ENCODE peak calls at places on chromosomes 5 and 9, in eight cellular contexts. One of them, this sample, is unnamed.

GRCh38 chr5:102018690-102019089 is 277.4 kb downstream of the SLCO4C1 start:
- DNase-seq in NCI-H1694 treated with DMSO at 0.1 percent for 48 hours: no peak
- DNase-seq in NT2/D1: no peak
- DNase-seq in cardiac muscle cell: no peak
- DNase-seq in adipocyte: no peak
- DNase-seq in upper lobe of right lung: peak
- DNase-seq in mesenteric fat pad: no peak
- DNase-seq in iPS-NIHi11: no peak
- DNase-seq in this sample: no peak

GRCh38 chr9:131500377-131500776 is 2.3 kb upstream of the POMT1 start:
- DNase-seq in NT2/D1: no peak
- DNase-seq in iPS-NIHi11: no peak
- DNase-seq in upper lobe of right lung: no peak
- DNase-seq in NCI-H1694 treated with DMSO at 0.1 percent for 48 hours: no peak
- DNase-seq in cardiac muscle cell: no peak
- DNase-seq in adipocyte: no peak
- DNase-seq in mesenteric fat pad: no peak
- DNase-seq in this sample: no peak

GRCh38 chr9:20981486-20981885 is 50.0 kb downstream of the HACD4 start:
- DNase-seq in upper lobe of right lung: no peak
- DNase-seq in NT2/D1: no peak
- DNase-seq in NCI-H1694 treated with DMSO at 0.1 percent for 48 hours: no peak
- DNase-seq in iPS-NIHi11: peak
- DNase-seq in mesenteric fat pad: no peak
- DNase-seq in adipocyte: peak
- DNase-seq in cardiac muscle cell: peak
- DNase-seq in this sample: no peak

GRCh38 chr9:95127249-95128176 is 190.0 kb downstream of the FANCC start:
- DNase-seq in iPS-NIHi11: peak
- DNase-seq in cardiac muscle cell: peak
- DNase-seq in mesenteric fat pad: peak
- DNase-seq in NT2/D1: peak
- DNase-seq in adipocyte: peak
- DNase-seq in upper lobe of right lung: peak
- DNase-seq in NCI-H1694 treated with DMSO at 0.1 percent for 48 hours: no peak
- DNase-seq in this sample: peak

GRCh38 chr5:113330533-113331200 is 104.1 kb downstream of the TSSK1B start:
- DNase-seq in cardiac muscle cell: peak
- DNase-seq in NCI-H1694 treated with DMSO at 0.1 percent for 48 hours: peak
- DNase-seq in mesenteric fat pad: no peak
- DNase-seq in upper lobe of right lung: no peak
- DNase-seq in adipocyte: peak
- DNase-seq in NT2/D1: no peak
- DNase-seq in iPS-NIHi11: peak
- DNase-seq in this sample: peak

GRCh38 chr5:153340139-153340538 is 150.3 kb upstream of the GRIA1 start:
- DNase-seq in NCI-H1694 treated with DMSO at 0.1 percent for 48 hours: no peak
- DNase-seq in upper lobe of right lung: no peak
- DNase-seq in cardiac muscle cell: no peak
- DNase-seq in mesenteric fat pad: no peak
- DNase-seq in iPS-NIHi11: no peak
- DNase-seq in NT2/D1: no peak
- DNase-seq in adipocyte: no peak
- DNase-seq in this sample: no peak

GRCh38 chr5:107869459-107870115 is 198.8 kb upstream of the EFNA5 start:
- DNase-seq in upper lobe of right lung: no peak
- DNase-seq in mesenteric fat pad: no peak
- DNase-seq in NCI-H1694 treated with DMSO at 0.1 percent for 48 hours: no peak
- DNase-seq in NT2/D1: no peak
- DNase-seq in adipocyte: peak
- DNase-seq in cardiac muscle cell: peak
- DNase-seq in iPS-NIHi11: no peak
- DNase-seq in this sample: no peak

GRCh38 chr5:172005708-172006377 is 595 bp downstream of the FBXW11 start:
- DNase-seq in NT2/D1: no peak
- DNase-seq in mesenteric fat pad: no peak
- DNase-seq in iPS-NIHi11: peak
- DNase-seq in NCI-H1694 treated with DMSO at 0.1 percent for 48 hours: no peak
- DNase-seq in adipocyte: peak
- DNase-seq in upper lobe of right lung: peak
- DNase-seq in cardiac muscle cell: peak
- DNase-seq in this sample: peak

GRCh38 chr5:65326912-65327311 is 154.8 kb downstream of the ADAMTS6 start:
- DNase-seq in cardiac muscle cell: peak
- DNase-seq in iPS-NIHi11: no peak
- DNase-seq in NT2/D1: no peak
- DNase-seq in upper lobe of right lung: no peak
- DNase-seq in mesenteric fat pad: no peak
- DNase-seq in adipocyte: peak
- DNase-seq in NCI-H1694 treated with DMSO at 0.1 percent for 48 hours: no peak
- DNase-seq in this sample: no peak

GRCh38 chr5:36040651-36041536 is 25.8 kb downstream of the UGT3A2 start:
- DNase-seq in iPS-NIHi11: no peak
- DNase-seq in NT2/D1: no peak
- DNase-seq in NCI-H1694 treated with DMSO at 0.1 percent for 48 hours: no peak
- DNase-seq in upper lobe of right lung: no peak
- DNase-seq in mesenteric fat pad: no peak
- DNase-seq in adipocyte: no peak
- DNase-seq in cardiac muscle cell: no peak
- DNase-seq in this sample: no peak

GRCh38 chr5:119808474-119808873 is 179.1 kb downstream of the FAM170A start:
- DNase-seq in iPS-NIHi11: no peak
- DNase-seq in adipocyte: no peak
- DNase-seq in cardiac muscle cell: no peak
- DNase-seq in NT2/D1: no peak
- DNase-seq in mesenteric fat pad: no peak
- DNase-seq in upper lobe of right lung: no peak
- DNase-seq in NCI-H1694 treated with DMSO at 0.1 percent for 48 hours: no peak
- DNase-seq in this sample: no peak

GRCh38 chr5:126126574-126126973 is 296.6 kb upstream of the GRAMD2B start:
- DNase-seq in NT2/D1: no peak
- DNase-seq in cardiac muscle cell: no peak
- DNase-seq in upper lobe of right lung: no peak
- DNase-seq in NCI-H1694 treated with DMSO at 0.1 percent for 48 hours: no peak
- DNase-seq in mesenteric fat pad: no peak
- DNase-seq in iPS-NIHi11: no peak
- DNase-seq in adipocyte: no peak
- DNase-seq in this sample: no peak

GRCh38 chr9:129869585-129870501 is 34.6 kb downstream of the USP20 start:
- DNase-seq in upper lobe of right lung: no peak
- DNase-seq in iPS-NIHi11: no peak
- DNase-seq in NT2/D1: no peak
- DNase-seq in mesenteric fat pad: no peak
- DNase-seq in NCI-H1694 treated with DMSO at 0.1 percent for 48 hours: no peak
- DNase-seq in cardiac muscle cell: no peak
- DNase-seq in adipocyte: no peak
- DNase-seq in this sample: no peak

GRCh38 chr5:148913985-148914421 is 87.6 kb downstream of the ADRB2 start:
- DNase-seq in iPS-NIHi11: peak
- DNase-seq in upper lobe of right lung: no peak
- DNase-seq in NCI-H1694 treated with DMSO at 0.1 percent for 48 hours: no peak
- DNase-seq in adipocyte: peak
- DNase-seq in mesenteric fat pad: no peak
- DNase-seq in cardiac muscle cell: peak
- DNase-seq in NT2/D1: peak
- DNase-seq in this sample: no peak

GRCh38 chr5:120624021-120624563 is 160.0 kb downstream of the PRR16 start:
- DNase-seq in cardiac muscle cell: peak
- DNase-seq in mesenteric fat pad: no peak
- DNase-seq in NCI-H1694 treated with DMSO at 0.1 percent for 48 hours: no peak
- DNase-seq in NT2/D1: no peak
- DNase-seq in iPS-NIHi11: no peak
- DNase-seq in adipocyte: peak
- DNase-seq in upper lobe of right lung: no peak
- DNase-seq in this sample: no peak

GRCh38 chr5:135830384-135831275 is 3.8 kb upstream of the SLC25A48 start:
- DNase-seq in iPS-NIHi11: no peak
- DNase-seq in cardiac muscle cell: no peak
- DNase-seq in NCI-H1694 treated with DMSO at 0.1 percent for 48 hours: no peak
- DNase-seq in mesenteric fat pad: no peak
- DNase-seq in adipocyte: no peak
- DNase-seq in upper lobe of right lung: no peak
- DNase-seq in NT2/D1: no peak
- DNase-seq in this sample: no peak

GRCh38 chr5:145587308-145588071 is 247.7 kb downstream of the PRELID2 start:
- DNase-seq in iPS-NIHi11: no peak
- DNase-seq in cardiac muscle cell: peak
- DNase-seq in upper lobe of right lung: no peak
- DNase-seq in NCI-H1694 treated with DMSO at 0.1 percent for 48 hours: no peak
- DNase-seq in adipocyte: peak
- DNase-seq in NT2/D1: no peak
- DNase-seq in mesenteric fat pad: no peak
- DNase-seq in this sample: no peak

GRCh38 chr5:149371296-149371962 is 7.7 kb downstream of the IL17B start:
- DNase-seq in upper lobe of right lung: peak
- DNase-seq in mesenteric fat pad: no peak
- DNase-seq in adipocyte: peak
- DNase-seq in NCI-H1694 treated with DMSO at 0.1 percent for 48 hours: peak
- DNase-seq in iPS-NIHi11: peak
- DNase-seq in NT2/D1: peak
- DNase-seq in cardiac muscle cell: peak
- DNase-seq in this sample: peak

GRCh38 chr5:91136271-91136670 is 246.8 kb downstream of the ARRDC3 start:
- DNase-seq in cardiac muscle cell: no peak
- DNase-seq in iPS-NIHi11: no peak
- DNase-seq in adipocyte: no peak
- DNase-seq in upper lobe of right lung: no peak
- DNase-seq in mesenteric fat pad: no peak
- DNase-seq in NCI-H1694 treated with DMSO at 0.1 percent for 48 hours: no peak
- DNase-seq in NT2/D1: no peak
- DNase-seq in this sample: no peak

GRCh38 chr5:137201876-137202275 is 297.2 kb downstream of the SPOCK1 start:
- DNase-seq in adipocyte: peak
- DNase-seq in cardiac muscle cell: peak
- DNase-seq in iPS-NIHi11: peak
- DNase-seq in NT2/D1: no peak
- DNase-seq in upper lobe of right lung: no peak
- DNase-seq in NCI-H1694 treated with DMSO at 0.1 percent for 48 hours: no peak
- DNase-seq in mesenteric fat pad: no peak
- DNase-seq in this sample: no peak

GRCh38 chr5:75275147-75275546 is 38.5 kb upstream of the ANKRD31 start:
- DNase-seq in NT2/D1: no peak
- DNase-seq in upper lobe of right lung: no peak
- DNase-seq in mesenteric fat pad: no peak
- DNase-seq in cardiac muscle cell: no peak
- DNase-seq in NCI-H1694 treated with DMSO at 0.1 percent for 48 hours: no peak
- DNase-seq in iPS-NIHi11: no peak
- DNase-seq in adipocyte: no peak
- DNase-seq in this sample: no peak

This sample was measured in K562.